ENCODE peak calls at places on chromosomes 13 and 19, in seven cellular contexts. D is stimulated activated CD4-positive, alpha-beta T cell treated with anti-CD3 and anti-CD28 coated beads, Interleukin-15, amount 100 ng/mL, for 48 hours; L is mammary epithelial cell; S is SJSA1; E is SK-N-DZ; Z is HFF-Myc; J is heart right ventricle. A is an unnamed sample.

GRCh38 chr13:29583073-29583785 is 12.3 kb downstream of the SLC7A1 start:
- DNase-seq in D (no peak), L (peak), S (peak), E (no peak), Z (peak), J (no peak), A (no peak)

GRCh38 chr13:42893346-42893745 is 98.7 kb downstream of the EPSTI1 start:
- DNase-seq in D (no peak), L (peak), S (no peak), E (no peak), Z (no peak), J (no peak), A (no peak)

GRCh38 chr13:37602743-37603381 is 4.3 kb upstream of the POSTN start:
- DNase-seq in D (no peak), L (no peak), S (peak), E (no peak), Z (no peak), J (no peak), A (no peak)

GRCh38 chr19:13095934-13096890 is 6.4 kb downstream of the LYL1 start:
- DNase-seq in D (no peak), L (no peak), S (no peak), E (peak), Z (no peak), J (peak), A (no peak)

GRCh38 chr19:33690461-33691427 is 69.0 kb downstream of the CHST8 start:
- DNase-seq in D (no peak), L (peak), S (no peak), E (no peak), Z (no peak), J (no peak), A (no peak)

GRCh38 chr13:39052944-39053343 is 14.7 kb downstream of the NHLRC3 start:
- DNase-seq in D (no peak), L (no peak), S (no peak), E (no peak), Z (no peak), J (no peak), A (no peak)

GRCh38 chr19:14544977-14545715 is 15.8 kb downstream of the TECR start:
- DNase-seq in D (no peak), L (no peak), S (no peak), E (no peak), Z (no peak), J (peak), A (no peak)

GRCh38 chr19:44891016-44891882 is at the start of gene TOMM40:
- DNase-seq in D (peak), L (no peak), S (no peak), E (peak), Z (peak), J (no peak), A (peak)

GRCh38 chr13:46648166-46648607 is 95.2 kb downstream of the LRCH1 start:
- DNase-seq in D (no peak), L (peak), S (no peak), E (peak), Z (no peak), J (no peak), A (no peak)

GRCh38 chr13:46296465-46296822 is 84.7 kb downstream of the LRRC63 start:
- DNase-seq in D (no peak), L (no peak), S (no peak), E (no peak), Z (no peak), J (no peak), A (no peak)

GRCh38 chr13:32901994-32902780 is 114.0 kb upstream of the KL start:
- DNase-seq in D (no peak), L (no peak), S (no peak), E (no peak), Z (no peak), J (no peak), A (no peak)

GRCh38 chr13:50156140-50156539 is 140.9 kb downstream of the KCNRG start:
- DNase-seq in D (no peak), L (peak), S (no peak), E (no peak), Z (no peak), J (no peak), A (no peak)

GRCh38 chr13:24267283-24267682 is 42.1 kb upstream of the C1QTNF9 start:
- DNase-seq in D (no peak), L (no peak), S (no peak), E (no peak), Z (no peak), J (no peak), A (no peak)

GRCh38 chr19:47369923-47370625 is 21.0 kb downstream of the DHX34 start:
- DNase-seq in D (no peak), L (no peak), S (peak), E (no peak), Z (no peak), J (no peak), A (no peak)

GRCh38 chr13:29573190-29573589 is 22.3 kb downstream of the SLC7A1 start:
- DNase-seq in D (no peak), L (no peak), S (no peak), E (no peak), Z (no peak), J (no peak), A (no peak)

GRCh38 chr13:29548722-29549446 is 46.6 kb downstream of the SLC7A1 start:
- DNase-seq in D (no peak), L (no peak), S (peak), E (no peak), Z (no peak), J (no peak), A (no peak)

GRCh38 chr19:38657633-38658222 is 10.3 kb downstream of the ACTN4 start:
- DNase-seq in D (no peak), L (peak), S (peak), E (no peak), Z (no peak), J (no peak), A (no peak)

GRCh38 chr19:3551808-3552095 is 5.6 kb downstream of the MFSD12 start:
- DNase-seq in D (no peak), L (no peak), S (no peak), E (no peak), Z (no peak), J (no peak), A (no peak)

GRCh38 chr19:48466571-48467325 is 2.4 kb upstream of the CYTH2 start:
- DNase-seq in D (no peak), L (peak), S (no peak), E (no peak), Z (no peak), J (no peak), A (no peak)

GRCh38 chr13:29359181-29359580 is 236.3 kb downstream of the SLC7A1 start:
- DNase-seq in D (no peak), L (no peak), S (no peak), E (peak), Z (no peak), J (no peak), A (no peak)

GRCh38 chr13:23695711-23696512 is 125.7 kb downstream of the TNFRSF19 start:
- DNase-seq in D (no peak), L (no peak), S (no peak), E (no peak), Z (no peak), J (peak), A (peak)

GRCh38 chr13:19597523-19597922 is 35.9 kb upstream of the MPHOSPH8 start:
- DNase-seq in D (no peak), L (peak), S (no peak), E (no peak), Z (no peak), J (no peak), A (no peak)

GRCh38 chr13:44591316-44591715 is 15.2 kb upstream of the TSC22D1 start:
- DNase-seq in D (no peak), L (no peak), S (no peak), E (no peak), Z (no peak), J (no peak), A (no peak)

GRCh38 chr13:37148501-37148900 is 43.0 kb upstream of the CSNK1A1L start:
- DNase-seq in D (no peak), L (no peak), S (no peak), E (no peak), Z (no peak), J (no peak), A (no peak)